ENCODE peak calls at places on chromosome 1, in four cellular contexts. S is HCT116, M is K562, Y is H1. U is an unnamed sample.

GRCh38 chr1:16208270-16208987 is 4.0 kb downstream of the ARHGEF19 start:
- DNase-seq in S (no peak), M (peak), Y (no peak), U (no peak)

GRCh38 chr1:117562581-117563491 is 43.0 kb upstream of the TENT5C start:
- DNase-seq in S (no peak), M (no peak), Y (no peak), U (no peak)

GRCh38 chr1:100382657-100383056 is 30.4 kb downstream of the CDC14A start:
- DNase-seq in S (no peak), M (no peak), Y (no peak), U (no peak)

GRCh38 chr1:26471498-26472329 is 526 bp upstream of the HMGN2 start:
- DNase-seq in S (peak), M (peak), Y (peak), U (no peak)

GRCh38 chr1:238664139-238664538 is 722.2 kb upstream of the CHRM3 start:
- DNase-seq in S (no peak), M (no peak), Y (no peak), U (no peak)

GRCh38 chr1:239633432-239633831 is 247.1 kb downstream of the CHRM3 start:
- DNase-seq in S (no peak), M (no peak), Y (no peak), U (no peak)

GRCh38 chr1:235503333-235504121 is 725 bp downstream of the B3GALNT2 start:
- DNase-seq in S (no peak), M (no peak), Y (no peak), U (no peak)

GRCh38 chr1:175169305-175170018 is 23.1 kb downstream of the KIAA0040 start:
- DNase-seq in S (peak), M (no peak), Y (no peak), U (no peak)

GRCh38 chr1:181086926-181087325 is 1.6 kb upstream of the IER5 start:
- DNase-seq in S (no peak), M (no peak), Y (no peak), U (no peak)

GRCh38 chr1:239816090-239816812 is 275.4 kb upstream of the FMN2 start:
- DNase-seq in S (no peak), M (no peak), Y (no peak), U (no peak)

GRCh38 chr1:203284411-203285208 is 20.7 kb upstream of the BTG2 start:
- DNase-seq in S (no peak), M (no peak), Y (no peak), U (no peak)

GRCh38 chr1:206469933-206470691 is at the start of gene IKBKE:
- DNase-seq in S (peak), M (no peak), Y (no peak), U (no peak)

GRCh38 chr1:113958691-113959090 is 20.6 kb upstream of the OLFML3 start:
- DNase-seq in S (no peak), M (no peak), Y (no peak), U (no peak)

GRCh38 chr1:46288485-46289133 is 14.8 kb downstream of the LRRC41 start:
- DNase-seq in S (no peak), M (no peak), Y (no peak), U (no peak)

GRCh38 chr1:5329068-5329739 is 663.0 kb downstream of the NPHP4 start:
- DNase-seq in S (no peak), M (no peak), Y (no peak), U (no peak)

GRCh38 chr1:64849942-64850341 is 105.1 kb downstream of the RAVER2 start:
- DNase-seq in S (no peak), M (no peak), Y (no peak), U (no peak)

GRCh38 chr1:60978421-60979357 is 103.7 kb upstream of the NFIA start:
- DNase-seq in S (no peak), M (peak), Y (no peak), U (peak)

GRCh38 chr1:36115200-36115669 is 9.8 kb downstream of the COL8A2 start:
- DNase-seq in S (no peak), M (peak), Y (no peak), U (no peak)

GRCh38 chr1:231871471-231871870 is 244.9 kb downstream of the DISC1 start:
- DNase-seq in S (no peak), M (no peak), Y (no peak), U (no peak)

GRCh38 chr1:182235952-182236650 is 155.5 kb downstream of the GLUL start:
- DNase-seq in S (peak), M (peak), Y (no peak), U (no peak)

GRCh38 chr1:115251856-115252255 is 86.2 kb downstream of the NGF start:
- DNase-seq in S (no peak), M (no peak), Y (no peak), U (no peak)

GRCh38 chr1:151137789-151138188 is 8.6 kb downstream of the SEMA6C start:
- DNase-seq in S (no peak), M (no peak), Y (no peak), U (no peak)

GRCh38 chr1:25624604-25625003 is 8.0 kb downstream of the MAN1C1 start:
- DNase-seq in S (no peak), M (no peak), Y (no peak), U (no peak)

GRCh38 chr1:100629391-100629790 is 90.2 kb upstream of the VCAM1 start:
- DNase-seq in S (no peak), M (no peak), Y (no peak), U (no peak)

GRCh38 chr1:25065246-25066238 is 135.5 kb upstream of the RUNX3 start:
- DNase-seq in S (no peak), M (peak), Y (no peak), U (no peak)

GRCh38 chr1:197841828-197842573 is 60.4 kb upstream of the C1orf53 start:
- DNase-seq in S (no peak), M (no peak), Y (no peak), U (no peak)

GRCh38 chr1:175508320-175509110 is 234.9 kb downstream of the TNR start:
- DNase-seq in S (no peak), M (no peak), Y (no peak), U (no peak)

GRCh38 chr1:201028473-201028889 is 5.0 kb upstream of the KIF21B start:
- DNase-seq in S (no peak), M (no peak), Y (no peak), U (no peak)

GRCh38 chr1:234868296-234869147 is 258.5 kb upstream of the IRF2BP2 start:
- DNase-seq in S (no peak), M (no peak), Y (no peak), U (no peak)

GRCh38 chr1:23561813-23562100 is 2.5 kb upstream of the ID3 start:
- DNase-seq in S (no peak), M (no peak), Y (no peak), U (no peak)

GRCh38 chr1:23566304-23566703 is 7.0 kb upstream of the ID3 start:
- DNase-seq in S (no peak), M (no peak), Y (no peak), U (no peak)

GRCh38 chr1:23562138-23562819 is 3.0 kb upstream of the ID3 start:
- DNase-seq in S (peak), M (peak), Y (no peak), U (no peak)

GRCh38 chr1:23563003-23563402 is 3.7 kb upstream of the ID3 start:
- DNase-seq in S (no peak), M (no peak), Y (no peak), U (no peak)

GRCh38 chr1:23563755-23564374 is 4.6 kb upstream of the ID3 start:
- DNase-seq in S (no peak), M (no peak), Y (no peak), U (no peak)
- TF ChIP-seq EGR1 in S (no peak), M (no peak), Y (no peak), U (no peak)

GRCh38 chr1:178019622-178020021 is 49.8 kb upstream of the SEC16B start:
- DNase-seq in S (no peak), M (no peak), Y (no peak), U (no peak)
- TF ChIP-seq EGR1 in S (no peak), M (no peak), Y (no peak), U (no peak)

GRCh38 chr1:94471271-94471670 is 53.1 kb downstream of the ABCD3 start:
- DNase-seq in S (no peak), M (no peak), Y (no peak), U (no peak)
- TF ChIP-seq EGR1 in S (no peak), M (no peak), Y (no peak), U (no peak)

GRCh38 chr1:85570446-85571180 is 9.9 kb upstream of the CCN1 start:
- DNase-seq in S (no peak), M (no peak), Y (no peak), U (no peak)
- TF ChIP-seq EGR1 in S (no peak), M (no peak), Y (no peak), U (no peak)

GRCh38 chr1:84073266-84073665 is 70.8 kb upstream of the PRKACB start:
- DNase-seq in S (no peak), M (no peak), Y (no peak), U (no peak)

GRCh38 chr1:84069236-84069845 is 70.4 kb upstream of the TTLL7 start:
- DNase-seq in S (peak), M (no peak), Y (no peak), U (no peak)
- TF ChIP-seq EGR1 in S (no peak), M (no peak), Y (no peak), U (no peak)

DNA sequence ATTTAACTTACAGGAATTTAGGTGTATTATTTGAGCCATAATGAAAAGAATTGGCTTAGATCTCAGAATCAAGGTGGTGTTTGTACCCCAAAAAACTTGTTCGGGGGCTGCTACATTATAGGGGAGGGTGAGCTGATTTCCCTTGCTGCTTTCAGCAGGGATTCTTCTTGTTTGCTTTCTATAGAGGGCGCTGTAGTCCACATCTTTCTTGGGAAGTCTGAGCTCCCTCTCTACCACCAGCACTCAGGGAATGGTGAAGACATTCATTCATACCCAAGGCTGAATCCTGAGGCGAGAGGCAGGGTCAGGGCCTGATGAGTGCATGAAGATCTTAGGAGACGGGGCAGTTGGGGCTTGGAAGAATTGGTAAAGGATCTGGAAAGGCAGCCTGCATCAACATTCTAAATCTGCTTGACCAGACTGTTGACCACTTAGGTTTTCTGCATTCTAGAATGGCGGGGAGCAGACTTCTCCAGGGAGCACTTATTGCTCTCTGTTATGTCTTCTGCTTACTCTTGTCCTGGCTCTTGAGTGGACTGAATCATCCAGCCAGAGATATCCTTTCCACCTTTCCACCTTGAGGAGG is 18.9 kb downstream of the SPATA46 start:
- DNase-seq in S (peak), M (peak), Y (no peak), U (no peak)
- TF ChIP-seq EGR1 in S (no peak), M (no peak), Y (no peak), U (no peak)

DNA sequence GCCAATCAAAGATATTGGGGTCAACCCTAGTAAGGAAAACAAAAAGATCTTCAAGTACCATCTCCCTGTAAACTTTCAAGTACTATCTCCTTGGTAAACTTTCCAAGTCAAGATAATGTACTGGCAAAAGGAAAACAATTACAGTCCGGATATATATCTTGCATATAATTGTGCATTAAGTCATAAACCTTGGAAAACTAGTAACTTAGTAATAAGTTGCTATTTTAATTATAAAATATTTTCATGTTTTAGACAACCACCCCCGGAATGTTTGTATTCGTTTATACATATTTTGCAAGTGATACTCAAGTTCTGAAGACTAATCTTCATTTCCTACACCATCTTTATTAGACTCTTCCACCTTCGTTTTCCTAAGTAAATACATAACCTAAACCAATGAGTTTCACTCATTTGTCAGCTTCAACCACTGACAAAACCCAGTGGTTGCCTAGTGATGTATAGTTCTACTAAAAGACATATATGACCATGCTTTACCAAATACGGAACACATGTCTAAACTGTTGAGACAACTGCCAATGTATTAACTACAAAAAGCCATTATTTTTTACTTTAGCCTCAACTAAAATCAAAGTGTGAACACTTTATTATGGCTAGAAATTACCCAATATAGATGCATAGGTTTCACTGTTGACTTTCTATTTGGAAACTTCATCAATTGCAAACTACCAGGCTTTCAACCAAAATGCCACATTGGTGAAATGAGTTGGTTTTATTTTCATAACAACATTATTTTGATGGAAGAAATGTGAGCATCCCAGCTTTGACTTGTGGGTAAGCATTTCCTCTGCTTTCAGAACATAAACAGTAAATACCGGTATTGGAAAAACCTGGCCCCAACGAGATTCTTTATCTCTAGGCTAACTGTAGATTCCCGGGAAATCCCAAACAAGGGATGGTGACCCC is 1.6 kb downstream of the AKT3 start:
- DNase-seq in S (no peak), M (no peak), Y (no peak), U (no peak)
- TF ChIP-seq EGR1 in S (no peak), M (no peak), Y (no peak), U (no peak)

DNA sequence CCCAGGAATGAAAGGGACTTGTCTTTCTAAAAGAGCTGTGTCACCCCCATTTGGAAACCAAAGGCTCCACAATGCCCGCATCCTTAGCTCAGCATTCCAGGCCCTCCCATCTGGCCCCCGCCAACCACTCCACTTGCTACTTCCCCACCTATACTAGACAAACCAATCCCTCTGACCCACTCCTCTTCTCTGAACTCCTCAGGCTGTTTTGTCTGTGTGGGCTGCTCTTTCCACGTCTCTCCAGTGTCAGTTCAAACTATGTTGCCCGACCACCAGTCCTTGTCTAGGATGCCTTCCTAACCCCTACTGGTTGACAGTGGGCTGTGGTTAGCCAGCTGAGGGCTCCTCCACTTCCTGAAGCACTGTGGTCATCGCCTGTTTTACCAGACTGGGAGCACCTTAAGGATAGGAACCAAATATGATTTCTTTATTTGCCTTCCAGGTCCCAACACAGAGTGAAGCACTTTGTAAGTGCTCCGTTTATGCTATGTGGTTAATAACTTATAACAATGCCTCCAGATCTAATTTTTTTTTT is 8.1 kb upstream of the COA7 start:
- DNase-seq in S (no peak), M (no peak), Y (no peak), U (no peak)
- TF ChIP-seq EGR1 in S (no peak), M (no peak), Y (no peak), U (no peak)

GRCh38 chr1:34149501-34149900 is 15.5 kb downstream of the CSMD2 start:
- DNase-seq in S (no peak), M (no peak), Y (no peak), U (no peak)
- TF ChIP-seq EGR1 in S (no peak), M (no peak), Y (no peak), U (no peak)

GRCh38 chr1:85554630-85555327 is 25.8 kb upstream of the CCN1 start:
- DNase-seq in S (no peak), M (no peak), Y (no peak), U (no peak)

GRCh38 chr1:85553936-85554335 is 26.6 kb upstream of the CCN1 start:
- DNase-seq in S (no peak), M (no peak), Y (no peak), U (no peak)

GRCh38 chr1:85550784-85551516 is 29.6 kb upstream of the CCN1 start:
- DNase-seq in S (no peak), M (no peak), Y (no peak), U (no peak)

GRCh38 chr1:85555867-85556577 is 24.5 kb upstream of the CCN1 start:
- DNase-seq in S (no peak), M (no peak), Y (no peak), U (no peak)

GRCh38 chr1:85553416-85553815 is 27.1 kb upstream of the CCN1 start:
- DNase-seq in S (no peak), M (no peak), Y (no peak), U (no peak)
- TF ChIP-seq EGR1 in S (no peak), M (no peak), Y (no peak), U (no peak)